ENCODE peak calls at places on chromosomes 1 and 21, in five cellular contexts. O is T-cell, Q is GDM1, M is cardiac fibroblast, W is neural crest cell. X is an unnamed sample.

GRCh38 chr21:34846601-34847112 is 177.9 kb downstream of the CLIC6 start:
- DNase-seq in O (no peak), Q (no peak), M (peak; percentile 70), W (no peak), X (no peak)

GRCh38 chr1:162560303-162561036 is 1.1 kb upstream of the UAP1 start:
- DNase-seq in O (no peak), Q (no peak), M (no peak), W (no peak), X (no peak)

GRCh38 chr1:213986020-213986924 is 1.5 kb upstream of the PROX1 start:
- DNase-seq in O (no peak), Q (no peak), M (no peak), W (no peak), X (peak; percentile 47)

GRCh38 chr21:39300587-39300986 is 12.8 kb downstream of the BRWD1 start:
- DNase-seq in O (no peak), Q (no peak), M (no peak), W (no peak), X (no peak)

GRCh38 chr1:38028105-38028591 is 15.6 kb downstream of the UTP11 start:
- DNase-seq in O (no peak), Q (no peak), M (no peak), W (no peak), X (no peak)

GRCh38 chr1:47333922-47334764 is 553 bp downstream of the CMPK1 start:
- DNase-seq in O (peak; percentile 57), Q (peak; percentile 72), M (peak; percentile 79), W (peak; percentile 66), X (peak; percentile 41)

GRCh38 chr1:198003468-198003867 is 86.3 kb downstream of the LHX9 start:
- DNase-seq in O (no peak), Q (no peak), M (no peak), W (no peak), X (no peak)

GRCh38 chr1:37096523-37096922 is 62.2 kb upstream of the GRIK3 start:
- DNase-seq in O (no peak), Q (no peak), M (no peak), W (peak; percentile 7), X (no peak)

GRCh38 chr1:248810727-248811513 is 14.8 kb downstream of the SH3BP5L start:
- DNase-seq in O (no peak), Q (no peak), M (peak; percentile 58), W (no peak), X (no peak)

GRCh38 chr1:32393832-32394140 is 455 bp downstream of the BSDC1 start:
- DNase-seq in O (no peak), Q (no peak), M (no peak), W (no peak), X (no peak)

GRCh38 chr1:27643626-27644368 is 8.8 kb upstream of the FGR start:
- DNase-seq in O (peak; percentile 68), Q (peak; percentile 45), M (peak; percentile 72), W (peak; percentile 60), X (peak; percentile 71)

X was measured in stimulated activated naive CD4-positive, alpha-beta T cell.